ENCODE peak calls at places on chromosomes 3 and 15, in nine cellular contexts. L, V, C, Y, J, M, U, B and W are unnamed samples.

GRCh38 chr15:38768970-38769369 is 204.4 kb upstream of the RASGRP1 start:
- DNase-seq in J (no peak), L (no peak), C (peak), Y (peak), M (peak), V (no peak), B (no peak), U (no peak), W (no peak)

GRCh38 chr3:189947948-189948723 is 172.6 kb downstream of the P3H2 start:
- DNase-seq in J (no peak), M (no peak), L (peak), Y (peak), U (no peak), C (no peak), B (peak), V (no peak), W (no peak)

GRCh38 chr3:68088216-68088615 is 433.8 kb upstream of the SUCLG2 start:
- DNase-seq in Y (no peak), V (no peak), U (peak), J (no peak), M (no peak), C (no peak), B (no peak), L (no peak), W (no peak)

GRCh38 chr15:29058903-29059539 is 173.2 kb downstream of the APBA2 start:
- DNase-seq in M (no peak), L (no peak), C (no peak), U (no peak), V (no peak), B (no peak), J (no peak), Y (no peak), W (no peak)

GRCh38 chr3:46858996-46859710 is 4.1 kb downstream of the MYL3 start:
- DNase-seq in V (peak), Y (no peak), U (no peak), B (no peak), L (no peak), J (no peak), M (no peak), C (no peak), W (no peak)

GRCh38 chr3:177781686-177782161 is 584.4 kb upstream of the TBL1XR1 start:
- DNase-seq in U (no peak), J (no peak), B (no peak), V (no peak), Y (no peak), C (no peak), L (no peak), M (peak), W (no peak)

GRCh38 chr15:91706366-91707032 is 147.0 kb upstream of the SLCO3A1 start:
- DNase-seq in B (peak), U (peak), V (peak), Y (peak), J (peak), L (peak), C (peak), M (peak), W (peak)

GRCh38 chr3:17195192-17195611 is 310.4 kb downstream of the PLCL2 start:
- DNase-seq in V (peak), C (no peak), Y (peak), U (no peak), J (peak), L (no peak), M (no peak), B (peak), W (no peak)

GRCh38 chr15:61404567-61404966 is 175.5 kb upstream of the RORA start:
- DNase-seq in L (no peak), B (no peak), M (no peak), Y (peak), V (no peak), C (no peak), J (no peak), U (no peak), W (no peak)

GRCh38 chr3:48301814-48302194 is 31.7 kb downstream of the SPINK8 start:
- DNase-seq in B (peak), M (no peak), Y (peak), L (peak), U (peak), J (no peak), V (no peak), C (peak), W (no peak)

GRCh38 chr3:195774917-195775316 is 36.8 kb downstream of the MUC4 start:
- DNase-seq in M (peak), C (peak), B (no peak), Y (peak), J (no peak), U (no peak), L (peak), V (no peak), W (peak)

GRCh38 chr3:12288466-12289129 is at the start of gene PPARG:
- DNase-seq in Y (peak), U (no peak), B (peak), L (no peak), J (peak), C (peak), M (peak), V (peak), W (no peak)

GRCh38 chr3:71724584-71725278 is 471 bp downstream of the EIF4E3 start:
- DNase-seq in V (peak), Y (peak), B (peak), M (peak), L (peak), U (no peak), C (peak), J (no peak), W (peak)

GRCh38 chr15:81279621-81280051 is 44.3 kb downstream of the STARD5 start:
- DNase-seq in U (no peak), L (no peak), M (no peak), V (peak), Y (peak), C (no peak), B (no peak), J (no peak), W (no peak)

GRCh38 chr3:12465151-12465795 is 19.0 kb upstream of the TSEN2 start:
- DNase-seq in Y (no peak), L (no peak), J (no peak), V (no peak), U (no peak), B (no peak), C (no peak), M (no peak), W (no peak)

GRCh38 chr15:95520511-95520910 is 810.0 kb upstream of the NR2F2 start:
- DNase-seq in Y (no peak), C (no peak), L (no peak), U (no peak), V (no peak), B (no peak), J (no peak), M (no peak), W (no peak)

GRCh38 chr3:124246366-124246765 is 254.4 kb upstream of the ROPN1 start:
- DNase-seq in V (no peak), M (no peak), L (no peak), C (no peak), J (no peak), B (no peak), U (no peak), Y (no peak), W (no peak)